ENCODE peak calls at places on chromosomes 16 and 17, in ten cellular contexts. J, K, D, Z, X, L, R, B, E and C are unnamed samples.

GRCh38 chr16:84553873-84554399 is 49.5 kb upstream of the MEAK7 start:
- DNase-seq in Z (no peak), R (no peak), K (no peak), J (no peak), D (no peak), X (no peak), L (no peak), B (no peak), E (no peak), C (no peak)

GRCh38 chr17:78488867-78489634 is 88.1 kb downstream of the DNAH17 start:
- DNase-seq in D (no peak), X (no peak), L (no peak), J (no peak), R (no peak), B (no peak), E (no peak), Z (no peak), K (no peak), C (no peak)

GRCh38 chr16:31460582-31461002 is 1.3 kb downstream of the ARMC5 start:
- DNase-seq in Z (peak), D (no peak), L (no peak), E (no peak), B (no peak), K (no peak), J (no peak), X (peak), R (no peak), C (no peak)

GRCh38 chr17:45981306-45981705 is 17.7 kb upstream of the STH start:
- DNase-seq in X (no peak), R (no peak), L (no peak), E (no peak), J (no peak), B (no peak), Z (no peak), K (no peak), D (no peak), C (no peak)

GRCh38 chr17:57152916-57153528 is 68.0 kb downstream of the AKAP1 start:
- DNase-seq in L (no peak), B (no peak), Z (no peak), E (no peak), D (no peak), X (no peak), K (no peak), R (no peak), J (no peak), C (no peak)

GRCh38 chr17:16027708-16028584 is 28.3 kb downstream of the TTC19 start:
- DNase-seq in R (no peak), E (no peak), X (peak), Z (peak), B (no peak), D (peak), J (no peak), L (no peak), K (no peak), C (peak)

GRCh38 chr16:88459366-88460055 is 6.4 kb downstream of the ZFPM1 start:
- DNase-seq in B (no peak), D (no peak), X (no peak), Z (no peak), L (no peak), J (no peak), R (no peak), E (no peak), K (no peak), C (no peak)

GRCh38 chr17:75756451-75757085 is 8.4 kb downstream of the GALK1 start:
- DNase-seq in X (no peak), B (no peak), E (no peak), R (no peak), L (no peak), Z (no peak), K (no peak), D (no peak), J (no peak), C (no peak)

GRCh38 chr16:79598341-79599181 is 2.0 kb downstream of the MAF start:
- DNase-seq in K (peak), J (peak), Z (no peak), X (no peak), D (peak), B (peak), L (no peak), E (peak), R (no peak), C (no peak)

DNA sequence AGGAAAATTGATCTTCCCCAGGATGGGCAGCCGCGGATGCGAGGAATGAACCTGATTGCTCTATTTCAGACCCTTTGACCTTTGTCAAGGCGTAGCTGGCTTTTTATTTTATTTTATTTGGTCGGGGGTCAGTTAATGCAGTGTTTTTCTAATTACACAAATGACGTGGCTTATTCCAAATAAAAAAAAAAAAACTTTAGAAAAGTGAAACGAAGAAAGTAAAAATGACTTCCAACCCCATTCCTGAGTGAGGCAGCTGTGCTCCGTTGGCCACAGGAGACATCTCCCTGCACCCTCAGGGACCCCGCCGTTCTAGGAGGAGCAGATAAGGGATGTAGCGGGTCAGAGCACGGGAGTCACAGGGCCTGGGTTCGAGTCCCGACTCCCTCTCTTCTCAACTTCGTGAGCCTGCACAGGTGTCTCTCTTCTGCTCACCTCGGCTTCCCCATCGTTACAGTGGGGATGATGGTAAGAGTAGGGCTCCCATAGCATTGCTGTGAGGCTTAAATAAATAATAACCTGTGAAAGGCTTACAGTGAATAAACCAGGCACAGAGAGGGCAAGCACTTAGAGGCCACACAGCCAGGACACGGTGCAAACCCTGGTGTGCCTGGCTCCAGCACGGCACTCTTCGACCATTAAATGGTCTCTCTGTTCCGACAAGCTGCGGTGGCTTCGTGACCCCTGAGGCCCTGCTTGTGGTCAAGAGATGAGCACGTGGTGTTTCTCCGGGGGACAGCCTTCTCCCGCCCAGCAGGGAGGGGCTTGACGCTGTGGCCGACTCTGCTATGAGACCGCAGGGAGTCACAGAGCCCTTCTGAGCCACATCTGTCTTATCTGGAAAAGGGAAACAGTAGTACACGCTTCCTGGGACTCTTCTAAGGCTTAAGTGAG is 10.2 kb downstream of the FOXF1 start:
- DNase-seq in K (no peak), X (no peak), D (no peak), L (no peak), R (no peak), B (no peak), Z (no peak), E (no peak), J (no peak), C (no peak)
- TF ChIP-seq POLR2A in K (no peak), X (no peak), D (no peak), L (no peak), R (no peak), B (no peak), Z (no peak), E (no peak), J (no peak), C (no peak)

GRCh38 chr16:56519459-56520250 is at the start of gene BBS2:
- DNase-seq in B (peak), K (peak), E (peak), L (peak), D (peak), X (peak), J (peak), Z (peak), R (peak), C (peak)
- TF ChIP-seq POLR2A in B (no peak), K (peak), E (peak), L (peak), D (peak), X (peak), J (no peak), Z (peak), R (no peak), C (peak)

GRCh38 chr17:81723651-81724209 is 11.6 kb downstream of the SLC25A10 start:
- DNase-seq in B (no peak), E (no peak), Z (no peak), R (no peak), D (no peak), K (no peak), X (no peak), L (no peak), J (no peak), C (no peak)
- TF ChIP-seq POLR2A in B (no peak), E (no peak), Z (no peak), R (no peak), D (no peak), K (no peak), X (no peak), L (no peak), J (no peak), C (no peak)

GRCh38 chr17:5468075-5468473 is 708 bp downstream of the DHX33 start:
- DNase-seq in L (no peak), B (no peak), J (no peak), R (no peak), X (no peak), E (no peak), D (no peak), Z (no peak), K (no peak), C (no peak)
- TF ChIP-seq POLR2A in L (no peak), B (no peak), J (no peak), R (no peak), X (no peak), E (no peak), D (no peak), Z (no peak), K (no peak), C (no peak)

GRCh38 chr17:72164340-72164739 is 43.5 kb downstream of the SOX9 start:
- DNase-seq in Z (no peak), R (no peak), L (no peak), X (no peak), D (no peak), B (no peak), E (no peak), K (no peak), J (no peak), C (no peak)

GRCh38 chr17:72166040-72166439 is 45.2 kb downstream of the SOX9 start:
- DNase-seq in E (no peak), L (no peak), X (no peak), Z (no peak), B (no peak), R (no peak), K (no peak), D (no peak), J (no peak), C (no peak)

GRCh38 chr17:72165202-72165972 is 44.6 kb downstream of the SOX9 start:
- DNase-seq in K (no peak), D (no peak), R (no peak), B (no peak), X (no peak), E (no peak), J (no peak), L (no peak), Z (no peak), C (no peak)

GRCh38 chr17:72162569-72162968 is 41.7 kb downstream of the SOX9 start:
- DNase-seq in Z (no peak), K (no peak), E (no peak), B (no peak), R (no peak), X (no peak), J (no peak), L (no peak), D (no peak), C (no peak)

GRCh38 chr17:72163474-72163873 is 42.7 kb downstream of the SOX9 start:
- DNase-seq in E (no peak), Z (no peak), B (no peak), R (no peak), X (no peak), D (no peak), L (no peak), K (no peak), J (no peak), C (no peak)
- TF ChIP-seq POLR2A in E (no peak), Z (no peak), B (no peak), R (no peak), X (no peak), D (no peak), L (no peak), K (no peak), J (no peak), C (no peak)

DNA sequence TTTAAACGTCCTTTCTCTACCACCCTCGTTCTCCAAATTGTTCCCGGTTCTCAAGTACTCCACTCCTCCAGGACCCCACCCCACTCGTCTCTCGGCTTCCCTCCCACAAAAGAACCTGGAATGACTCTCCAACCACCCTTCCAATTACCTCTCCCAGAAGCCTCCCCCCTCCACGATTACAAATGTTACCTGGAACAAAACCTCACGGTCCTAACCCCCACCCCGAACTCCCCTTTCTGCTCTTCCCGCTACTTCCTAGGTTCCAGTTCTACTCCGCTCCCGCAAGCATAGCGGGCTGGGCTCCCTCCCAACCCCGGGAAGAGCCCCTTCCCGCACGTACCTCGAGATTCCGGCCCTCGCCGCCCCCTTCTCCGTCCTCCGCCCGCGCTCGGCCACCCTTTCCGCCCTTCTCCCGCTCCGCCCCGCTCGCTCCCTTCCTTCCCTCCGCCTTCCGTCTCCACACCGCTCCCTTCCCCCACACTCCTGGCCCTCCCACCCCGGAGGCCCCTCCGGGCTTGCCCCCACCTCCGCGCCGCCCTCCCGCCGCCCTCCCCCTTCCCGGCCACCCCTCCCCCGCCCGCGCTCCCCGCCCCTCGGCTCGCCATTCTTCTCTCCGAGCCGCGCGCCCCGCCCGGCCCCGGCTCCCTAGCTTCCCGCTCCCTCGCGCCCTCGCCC is 502 bp downstream of the CHTF8 start:
- DNase-seq in D (peak), K (peak), R (no peak), Z (peak), B (peak), X (no peak), J (no peak), E (peak), L (no peak), C (peak)
- TF ChIP-seq POLR2A in D (no peak), K (no peak), R (no peak), Z (no peak), B (no peak), X (no peak), J (peak), E (no peak), L (no peak), C (peak)

GRCh38 chr16:66418165-66418962 is 8.7 kb upstream of the BEAN1 start:
- DNase-seq in K (no peak), Z (no peak), X (no peak), J (no peak), B (peak), L (no peak), D (no peak), E (no peak), R (no peak), C (no peak)
- TF ChIP-seq POLR2A in K (no peak), Z (no peak), X (no peak), J (no peak), B (no peak), L (no peak), D (no peak), E (no peak), R (no peak), C (no peak)

GRCh38 chr16:47492428-47493357 is 31.6 kb downstream of the PHKB start:
- DNase-seq in X (no peak), D (peak), J (no peak), B (peak), K (peak), E (peak), L (no peak), R (peak), Z (no peak), C (no peak)
- TF ChIP-seq POLR2A in X (no peak), D (peak), J (no peak), B (no peak), K (no peak), E (no peak), L (no peak), R (no peak), Z (no peak), C (no peak)